ENCODE peak calls at places on chromosome 11, in four cellular contexts. One of them, this sample, is unnamed.

GRCh38 chr11:2088746-2089535 is 50.2 kb downstream of the IGF2 start:
- DNase-seq in A549: peak
- DNase-seq in GM13976: peak
- DNase-seq in colonic mucosa: no peak
- DNase-seq in this sample: peak

GRCh38 chr11:17581036-17581731 is 34.1 kb downstream of the OTOG start:
- DNase-seq in colonic mucosa: no peak
- DNase-seq in GM13976: no peak
- DNase-seq in A549: no peak
- DNase-seq in this sample: no peak

GRCh38 chr11:88288560-88288959 is 49.0 kb downstream of the CTSC start:
- DNase-seq in A549: no peak
- DNase-seq in colonic mucosa: no peak
- DNase-seq in GM13976: no peak
- DNase-seq in this sample: no peak

GRCh38 chr11:104943561-104943960 is 24.8 kb downstream of the CASP4 start:
- DNase-seq in GM13976: no peak
- DNase-seq in A549: no peak
- DNase-seq in colonic mucosa: no peak
- DNase-seq in this sample: no peak

GRCh38 chr11:68997124-68997994 is 15.7 kb downstream of the MRGPRF start:
- DNase-seq in A549: no peak
- DNase-seq in GM13976: no peak
- DNase-seq in colonic mucosa: peak
- DNase-seq in this sample: no peak

GRCh38 chr11:68414457-68415221 is 45.9 kb upstream of the PPP6R3 start:
- DNase-seq in colonic mucosa: no peak
- DNase-seq in A549: no peak
- DNase-seq in GM13976: no peak
- DNase-seq in this sample: no peak

GRCh38 chr11:67483498-67483798 is 622 bp downstream of the AIP start:
- DNase-seq in A549: no peak
- DNase-seq in colonic mucosa: no peak
- DNase-seq in GM13976: no peak
- DNase-seq in this sample: no peak

GRCh38 chr11:115677190-115677589 is 173.0 kb upstream of the CADM1 start:
- DNase-seq in colonic mucosa: no peak
- DNase-seq in GM13976: no peak
- DNase-seq in A549: no peak
- DNase-seq in this sample: no peak

GRCh38 chr11:87266751-87267150 is 229.0 kb downstream of the TMEM135 start:
- DNase-seq in GM13976: no peak
- DNase-seq in colonic mucosa: no peak
- DNase-seq in A549: no peak
- DNase-seq in this sample: no peak

GRCh38 chr11:10375280-10376048 is 70.6 kb downstream of the ADM start:
- DNase-seq in GM13976: no peak
- DNase-seq in A549: no peak
- DNase-seq in colonic mucosa: no peak
- DNase-seq in this sample: no peak

GRCh38 chr11:113179181-113179701 is 135.1 kb upstream of the TTC12 start:
- DNase-seq in A549: no peak
- DNase-seq in colonic mucosa: no peak
- DNase-seq in GM13976: no peak
- DNase-seq in this sample: no peak

GRCh38 chr11:68843703-68844312 is 2.1 kb upstream of the CPT1A start:
- DNase-seq in colonic mucosa: peak
- DNase-seq in GM13976: peak
- DNase-seq in A549: no peak
- DNase-seq in this sample: peak

GRCh38 chr11:125621995-125622394 is 3.0 kb upstream of the CHEK1 start:
- DNase-seq in A549: no peak
- DNase-seq in colonic mucosa: no peak
- DNase-seq in GM13976: no peak
- DNase-seq in this sample: no peak

GRCh38 chr11:126284829-126285228 is 1.9 kb downstream of the TIRAP start:
- DNase-seq in A549: peak
- DNase-seq in GM13976: peak
- DNase-seq in colonic mucosa: peak
- DNase-seq in this sample: no peak

GRCh38 chr11:123122341-123122740 is 60.4 kb upstream of the HSPA8 start:
- DNase-seq in A549: no peak
- DNase-seq in colonic mucosa: no peak
- DNase-seq in GM13976: no peak
- DNase-seq in this sample: no peak

GRCh38 chr11:8814923-8815240 is 96.1 kb upstream of the AKIP1 start:
- DNase-seq in GM13976: no peak
- DNase-seq in colonic mucosa: no peak
- DNase-seq in A549: no peak
- DNase-seq in this sample: no peak

GRCh38 chr11:7570938-7571337 is 57.1 kb downstream of the PPFIBP2 start:
- DNase-seq in A549: no peak
- DNase-seq in GM13976: no peak
- DNase-seq in colonic mucosa: no peak
- DNase-seq in this sample: no peak

GRCh38 chr11:8333431-8334401 is 70.0 kb upstream of the LMO1 start:
- DNase-seq in GM13976: no peak
- DNase-seq in colonic mucosa: no peak
- DNase-seq in A549: peak
- DNase-seq in this sample: no peak

GRCh38 chr11:71502026-71502425 is 25.0 kb upstream of the KRTAP5-7 start:
- DNase-seq in colonic mucosa: no peak
- DNase-seq in GM13976: no peak
- DNase-seq in A549: no peak
- DNase-seq in this sample: no peak

GRCh38 chr11:77198440-77198849 is 70.4 kb downstream of the MYO7A start:
- DNase-seq in GM13976: no peak
- DNase-seq in colonic mucosa: no peak
- DNase-seq in A549: peak
- DNase-seq in this sample: no peak

GRCh38 chr11:102237096-102237735 is 80.1 kb upstream of the BIRC3 start:
- DNase-seq in colonic mucosa: no peak
- DNase-seq in A549: no peak
- DNase-seq in GM13976: no peak
- DNase-seq in this sample: no peak

GRCh38 chr11:108754901-108755625 is 90.2 kb downstream of the DDX10 start:
- DNase-seq in GM13976: no peak
- DNase-seq in A549: no peak
- DNase-seq in colonic mucosa: no peak
- DNase-seq in this sample: no peak

GRCh38 chr11:12390687-12391110 is 13.3 kb downstream of the PARVA start:
- DNase-seq in GM13976: no peak
- DNase-seq in colonic mucosa: no peak
- DNase-seq in A549: no peak
- DNase-seq in this sample: no peak

GRCh38 chr11:100827934-100828661 is 141.0 kb downstream of the ARHGAP42 start:
- DNase-seq in A549: peak
- DNase-seq in colonic mucosa: no peak
- DNase-seq in GM13976: no peak
- DNase-seq in this sample: peak

GRCh38 chr11:100105605-100106358 is 581.3 kb upstream of the ARHGAP42 start:
- DNase-seq in GM13976: no peak
- DNase-seq in colonic mucosa: no peak
- DNase-seq in A549: no peak
- DNase-seq in this sample: peak

GRCh38 chr11:2700415-2701211 is 819 bp upstream of the KCNQ1OT1 start:
- DNase-seq in GM13976: peak
- DNase-seq in A549: peak
- DNase-seq in colonic mucosa: peak
- DNase-seq in this sample: peak

GRCh38 chr11:11504071-11504470 is 117.7 kb downstream of the GALNT18 start:
- DNase-seq in colonic mucosa: peak
- DNase-seq in GM13976: no peak
- DNase-seq in A549: no peak
- DNase-seq in this sample: peak